ENCODE peak calls at places on chromosomes 6 and 20, in six cellular contexts. J is effector CD4-positive, alpha-beta T cell; O is Right ventricle myocardium superior; H is iPS-NIHi11; T is type B pancreatic cell; C is psoas muscle. E is an unnamed sample.

GRCh38 chr6:134177753-134178229 is 125.4 kb upstream of the SLC2A12 start:
- DNase-seq in J (no peak), O (no peak), T (no peak), C (no peak), H (no peak), E (no peak)

GRCh38 chr6:167993169-167993568 is 4.3 kb upstream of the KIF25 start:
- DNase-seq in O (peak), J (no peak), T (no peak), H (no peak), C (peak), E (peak)

GRCh38 chr6:85792278-85792677 is 149.6 kb upstream of the SYNCRIP start:
- DNase-seq in O (no peak), C (no peak), T (no peak), H (no peak), J (no peak), E (no peak)

GRCh38 chr6:40395066-40395697 is 192.0 kb downstream of the LRFN2 start:
- DNase-seq in C (peak), O (no peak), J (no peak), H (no peak), T (peak), E (no peak)

GRCh38 chr20:43541214-43541613 is 17.6 kb upstream of the SGK2 start:
- DNase-seq in T (no peak), C (no peak), J (no peak), O (no peak), H (no peak), E (no peak)

GRCh38 chr20:47568019-47568418 is 66.3 kb downstream of the NCOA3 start:
- DNase-seq in T (no peak), C (no peak), O (no peak), H (no peak), J (no peak), E (peak)

GRCh38 chr6:27752038-27752885 is 159.9 kb downstream of the OR2B2 start:
- DNase-seq in C (peak), H (peak), J (peak), T (no peak), O (peak), E (peak)

GRCh38 chr20:53129557-53129956 is 157.4 kb downstream of the TSHZ2 start:
- DNase-seq in H (no peak), J (no peak), T (no peak), O (no peak), C (no peak), E (no peak)

GRCh38 chr6:96075826-96076225 is 60.1 kb downstream of the FUT9 start:
- DNase-seq in C (no peak), H (no peak), O (no peak), J (no peak), T (no peak), E (no peak)

GRCh38 chr6:30914076-30914853 is at the start of gene VARS2:
- DNase-seq in T (peak), O (peak), H (peak), C (peak), J (peak), E (peak)

GRCh38 chr20:44610313-44610965 is 28.1 kb downstream of the PKIG start:
- DNase-seq in O (no peak), T (no peak), H (no peak), J (no peak), C (no peak), E (no peak)

GRCh38 chr6:132235596-132236280 is 165.5 kb downstream of the MOXD1 start:
- DNase-seq in O (no peak), T (no peak), C (no peak), H (no peak), J (no peak), E (no peak)